ENCODE peak calls at places on chromosomes 1 and 21, in five cellular contexts. G is GM12864, E is GM23338, D is cardiac muscle cell, L is HAP-1. C is an unnamed sample.

GRCh38 chr1:22652457-22652856 is 579 bp upstream of the C1QB start:
- DNase-seq in G (no peak), E (no peak), D (no peak), L (no peak), C (no peak)

GRCh38 chr1:147664206-147664605 is 6.1 kb downstream of the ACP6 start:
- DNase-seq in G (no peak), E (no peak), D (no peak), L (no peak), C (no peak)

GRCh38 chr1:157937743-157938142 is 55.7 kb upstream of the KIRREL1 start:
- DNase-seq in G (no peak), E (no peak), D (no peak), L (no peak), C (no peak)

GRCh38 chr1:46535063-46535462 is 16.4 kb downstream of the KNCN start:
- DNase-seq in G (no peak), E (peak), D (peak), L (peak), C (peak)

GRCh38 chr21:46269466-46269865 is 15.9 kb downstream of the MCM3AP start:
- DNase-seq in G (no peak), E (no peak), D (no peak), L (no peak), C (no peak)

GRCh38 chr21:44051462-44051941 is 39.4 kb downstream of the TRAPPC10 start:
- DNase-seq in G (peak), E (no peak), D (no peak), L (no peak), C (no peak)

GRCh38 chr1:244887281-244887680 is 22.9 kb upstream of the HNRNPU start:
- DNase-seq in G (no peak), E (no peak), D (no peak), L (no peak), C (no peak)

GRCh38 chr1:168689726-168690602 is 39.0 kb downstream of the DPT start:
- DNase-seq in G (no peak), E (no peak), D (no peak), L (no peak), C (peak)

GRCh38 chr1:95012389-95012788 is 60.4 kb downstream of the ALG14 start:
- DNase-seq in G (no peak), E (no peak), D (no peak), L (no peak), C (no peak)

GRCh38 chr1:38586993-38587646 is 272.5 kb downstream of the RRAGC start:
- DNase-seq in G (peak), E (peak), D (peak), L (peak), C (peak)

GRCh38 chr1:83026745-83027144 is 972.2 kb downstream of the TTLL7 start:
- DNase-seq in G (no peak), E (no peak), D (no peak), L (no peak), C (no peak)

GRCh38 chr21:37079211-37079824 is 6.3 kb downstream of the TTC3 start:
- DNase-seq in G (no peak), E (peak), D (no peak), L (no peak), C (no peak)

GRCh38 chr21:35833991-35834390 is 226.3 kb downstream of the SETD4 start:
- DNase-seq in G (no peak), E (no peak), D (no peak), L (no peak), C (no peak)

GRCh38 chr1:189149547-189150375 is 1327.9 kb downstream of the BRINP3 start:
- DNase-seq in G (no peak), E (peak), D (peak), L (no peak), C (no peak)

GRCh38 chr21:43021756-43022600 is 47.6 kb downstream of the PKNOX1 start:
- DNase-seq in G (no peak), E (peak), D (no peak), L (no peak), C (no peak)

GRCh38 chr1:107510347-107510746 is 369.5 kb downstream of the NTNG1 start:
- DNase-seq in G (no peak), E (no peak), D (no peak), L (no peak), C (no peak)

GRCh38 chr1:6260433-6260934 is 414 bp downstream of the GPR153 start:
- DNase-seq in G (no peak), E (peak), D (peak), L (peak), C (no peak)

GRCh38 chr1:164689672-164690655 is 131.0 kb downstream of the PBX1 start:
- DNase-seq in G (no peak), E (no peak), D (no peak), L (no peak), C (peak)

GRCh38 chr1:208110296-208110695 is 133.9 kb downstream of the PLXNA2 start:
- DNase-seq in G (no peak), E (no peak), D (no peak), L (no peak), C (no peak)

GRCh38 chr1:14184346-14184963 is 414.0 kb upstream of the KAZN start:
- DNase-seq in G (no peak), E (no peak), D (no peak), L (no peak), C (no peak)

GRCh38 chr1:116764466-116764896 is 10.3 kb downstream of the CD2 start:
- DNase-seq in G (no peak), E (no peak), D (no peak), L (no peak), C (no peak)

GRCh38 chr1:66351913-66352312 is 182.0 kb upstream of the SGIP1 start:
- DNase-seq in G (no peak), E (peak), D (no peak), L (no peak), C (no peak)

GRCh38 chr1:239354211-239354610 is 32.2 kb upstream of the CHRM3 start:
- DNase-seq in G (no peak), E (no peak), D (no peak), L (no peak), C (no peak)

GRCh38 chr1:44050261-44050660 is 19.0 kb upstream of the SLC6A9 start:
- DNase-seq in G (no peak), E (no peak), D (no peak), L (no peak), C (no peak)

GRCh38 chr21:31803039-31804007 is 69.5 kb upstream of the HUNK start:
- DNase-seq in G (no peak), E (no peak), D (no peak), L (no peak), C (no peak)

GRCh38 chr1:180504186-180504585 is 1.8 kb upstream of the ACBD6 start:
- DNase-seq in G (no peak), E (no peak), D (no peak), L (no peak), C (no peak)

GRCh38 chr1:231601775-231602674 is 24.6 kb upstream of the DISC1 start:
- DNase-seq in G (no peak), E (no peak), D (no peak), L (no peak), C (no peak)

GRCh38 chr1:38000529-38001453 is 4.5 kb downstream of the FHL3 start:
- DNase-seq in G (no peak), E (peak), D (no peak), L (no peak), C (no peak)

GRCh38 chr1:198548890-198549289 is 8.4 kb upstream of the ATP6V1G3 start:
- DNase-seq in G (no peak), E (no peak), D (no peak), L (no peak), C (no peak)

GRCh38 chr1:152630596-152630995 is 7.7 kb upstream of the LCE3A start:
- DNase-seq in G (no peak), E (no peak), D (no peak), L (no peak), C (no peak)

GRCh38 chr1:11730429-11730861 is 5.5 kb upstream of the AGTRAP start:
- DNase-seq in G (no peak), E (no peak), D (no peak), L (no peak), C (no peak)

GRCh38 chr21:36821032-36821299 is 122.1 kb downstream of the SIM2 start:
- DNase-seq in G (no peak), E (no peak), D (no peak), L (no peak), C (no peak)

GRCh38 chr1:248841702-248842395 is 3.8 kb downstream of the ZNF672 start:
- DNase-seq in G (no peak), E (peak), D (peak), L (peak), C (peak)
- H3K4me3 ChIP-seq in G (no peak), E (no peak), D (no peak), L (no peak), C (no peak)

GRCh38 chr1:3170566-3171453 is 101.8 kb downstream of the PRDM16 start:
- DNase-seq in G (no peak), E (no peak), D (peak), L (peak), C (peak)
- H3K4me3 ChIP-seq in G (no peak), E (no peak), D (no peak), L (no peak), C (peak)

GRCh38 chr1:175262646-175263045 is 70.1 kb upstream of the KIAA0040 start:
- DNase-seq in G (no peak), E (no peak), D (no peak), L (no peak), C (no peak)
- H3K4me3 ChIP-seq in G (no peak), E (no peak), D (no peak), L (no peak), C (no peak)

GRCh38 chr1:202961220-202961880 is 3.2 kb upstream of the ADIPOR1 start:
- DNase-seq in G (no peak), E (no peak), D (no peak), L (no peak), C (no peak)

GRCh38 chr1:202957733-202958543 is at the start of gene ADIPOR1:
- DNase-seq in G (peak), E (peak), D (peak), L (peak), C (peak)

GRCh38 chr1:202959276-202959620 is 1.1 kb upstream of the ADIPOR1 start:
- DNase-seq in G (no peak), E (no peak), D (no peak), L (no peak), C (no peak)

GRCh38 chr1:202954057-202954745 is 3.9 kb downstream of the ADIPOR1 start:
- DNase-seq in G (no peak), E (no peak), D (no peak), L (no peak), C (no peak)

GRCh38 chr1:202958544-202959275 is 598 bp upstream of the ADIPOR1 start:
- DNase-seq in G (no peak), E (peak), D (no peak), L (no peak), C (no peak)
- H3K4me3 ChIP-seq in G (peak), E (peak), D (peak), L (peak), C (peak)

DNA sequence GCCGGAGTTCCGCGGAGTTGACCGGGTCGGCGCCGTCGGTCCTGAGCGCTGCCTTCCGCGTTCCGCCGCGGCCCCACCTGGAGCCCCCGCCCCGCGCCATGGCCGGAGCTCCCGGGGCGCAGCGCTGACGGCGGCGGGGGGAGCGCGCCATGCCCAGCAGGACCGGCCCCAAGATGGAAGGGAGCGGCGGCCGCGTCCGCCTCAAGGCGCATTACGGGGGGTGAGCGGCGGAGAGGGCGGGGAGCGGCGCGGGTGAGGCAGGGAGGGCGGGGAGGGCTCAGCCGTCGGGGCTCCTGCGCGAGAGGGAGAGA is 226 bp downstream of the PRKCZ start:
- DNase-seq in G (no peak), E (peak), D (no peak), L (peak), C (no peak)
- H3K4me3 ChIP-seq in G (no peak), E (peak), D (peak), L (peak), C (no peak)

C was measured in BE2C.